ENCODE peak calls at places on chromosomes 7 and 10, in four cellular contexts. B, Z, O and X are unnamed samples.

GRCh38 chr10:8586504-8586903 is 532.0 kb downstream of the GATA3 start:
- DNase-seq in B (no peak), Z (no peak), O (no peak), X (no peak)

GRCh38 chr7:92685146-92686042 is 95.2 kb upstream of the FAM133B start:
- DNase-seq in B (no peak), Z (no peak), O (no peak), X (no peak)

GRCh38 chr10:20616918-20617801 is 280.0 kb downstream of the NEBL start:
- DNase-seq in B (no peak), Z (no peak), O (no peak), X (no peak)

GRCh38 chr7:66355762-66356161 is 150.6 kb downstream of the TPST1 start:
- DNase-seq in B (no peak), Z (no peak), O (no peak), X (no peak)

GRCh38 chr10:33155720-33156638 is 178.5 kb downstream of the NRP1 start:
- DNase-seq in B (peak; percentile 86), Z (no peak), O (peak; percentile 56), X (peak; percentile 40)

GRCh38 chr10:29533696-29534285 is 101.0 kb downstream of the SVIL start:
- DNase-seq in B (no peak), Z (peak; percentile 81), O (no peak), X (no peak)

GRCh38 chr7:116499168-116500070 is at the start of gene CAV2:
- DNase-seq in B (peak; percentile 53), Z (no peak), O (no peak), X (peak; percentile 50)

GRCh38 chr7:140294454-140294853 is 103.9 kb downstream of the SLC37A3 start:
- DNase-seq in B (no peak), Z (no peak), O (no peak), X (no peak)

GRCh38 chr10:44908071-44908709 is 2.9 kb upstream of the TMEM72 start:
- DNase-seq in B (peak; percentile 82), Z (no peak), O (no peak), X (no peak)

GRCh38 chr7:16604054-16604453 is 41.5 kb downstream of the ANKMY2 start:
- DNase-seq in B (peak; percentile 65), Z (no peak), O (no peak), X (no peak)